ENCODE peak calls at places on chromosomes 5 and 9, in eight cellular contexts. One of them, this sample, is unnamed.

GRCh38 chr9:136222166-136222895 is 17.4 kb upstream of the LHX3 start:
- DNase-seq in mesothelial cell of epicardium: no peak
- DNase-seq in uterus: no peak
- DNase-seq in epithelial cell of esophagus: no peak
- DNase-seq in right atrium auricular region: no peak
- DNase-seq in transverse colon: no peak
- DNase-seq in IMR-90: no peak
- DNase-seq in activated B cell treated with CpG ODN at 0.5 μM for 24 hours: no peak
- DNase-seq in this sample: no peak

GRCh38 chr5:98099448-98100105 is 673.9 kb upstream of the RGMB start:
- DNase-seq in mesothelial cell of epicardium: no peak
- DNase-seq in uterus: no peak
- DNase-seq in epithelial cell of esophagus: peak
- DNase-seq in right atrium auricular region: no peak
- DNase-seq in transverse colon: no peak
- DNase-seq in IMR-90: peak
- DNase-seq in activated B cell treated with CpG ODN at 0.5 μM for 24 hours: no peak
- DNase-seq in this sample: no peak

GRCh38 chr5:154503698-154504039 is 25.6 kb upstream of the HAND1 start:
- DNase-seq in mesothelial cell of epicardium: no peak
- DNase-seq in uterus: no peak
- DNase-seq in epithelial cell of esophagus: no peak
- DNase-seq in right atrium auricular region: no peak
- DNase-seq in transverse colon: no peak
- DNase-seq in IMR-90: no peak
- DNase-seq in activated B cell treated with CpG ODN at 0.5 μM for 24 hours: no peak
- DNase-seq in this sample: no peak

GRCh38 chr9:34346873-34347799 is 17.8 kb downstream of the NUDT2 start:
- DNase-seq in mesothelial cell of epicardium: no peak
- DNase-seq in uterus: no peak
- DNase-seq in epithelial cell of esophagus: no peak
- DNase-seq in right atrium auricular region: no peak
- DNase-seq in transverse colon: no peak
- DNase-seq in IMR-90: no peak
- DNase-seq in activated B cell treated with CpG ODN at 0.5 μM for 24 hours: no peak
- DNase-seq in this sample: no peak

GRCh38 chr9:114324492-114324891 is 1.6 kb downstream of the ORM1 start:
- DNase-seq in mesothelial cell of epicardium: peak
- DNase-seq in uterus: no peak
- DNase-seq in epithelial cell of esophagus: no peak
- DNase-seq in right atrium auricular region: no peak
- DNase-seq in transverse colon: no peak
- DNase-seq in IMR-90: no peak
- DNase-seq in activated B cell treated with CpG ODN at 0.5 μM for 24 hours: no peak
- DNase-seq in this sample: no peak

GRCh38 chr5:122403965-122404364 is 91.9 kb downstream of the SNCAIP start:
- DNase-seq in mesothelial cell of epicardium: no peak
- DNase-seq in uterus: no peak
- DNase-seq in epithelial cell of esophagus: no peak
- DNase-seq in right atrium auricular region: no peak
- DNase-seq in transverse colon: no peak
- DNase-seq in IMR-90: peak
- DNase-seq in activated B cell treated with CpG ODN at 0.5 μM for 24 hours: no peak
- DNase-seq in this sample: no peak

GRCh38 chr5:135208555-135209494 is 174.8 kb upstream of the PITX1 start:
- DNase-seq in mesothelial cell of epicardium: peak
- DNase-seq in uterus: peak
- DNase-seq in epithelial cell of esophagus: peak
- DNase-seq in right atrium auricular region: peak
- DNase-seq in transverse colon: peak
- DNase-seq in IMR-90: peak
- DNase-seq in activated B cell treated with CpG ODN at 0.5 μM for 24 hours: no peak
- DNase-seq in this sample: no peak

GRCh38 chr9:76744336-76744735 is 19.9 kb upstream of the PCA3 start:
- DNase-seq in mesothelial cell of epicardium: no peak
- DNase-seq in uterus: no peak
- DNase-seq in epithelial cell of esophagus: peak
- DNase-seq in right atrium auricular region: no peak
- DNase-seq in transverse colon: no peak
- DNase-seq in IMR-90: no peak
- DNase-seq in activated B cell treated with CpG ODN at 0.5 μM for 24 hours: no peak
- DNase-seq in this sample: no peak

GRCh38 chr5:31161772-31162171 is 31.7 kb upstream of the CDH6 start:
- DNase-seq in mesothelial cell of epicardium: no peak
- DNase-seq in uterus: no peak
- DNase-seq in epithelial cell of esophagus: peak
- DNase-seq in right atrium auricular region: no peak
- DNase-seq in transverse colon: no peak
- DNase-seq in IMR-90: no peak
- DNase-seq in activated B cell treated with CpG ODN at 0.5 μM for 24 hours: no peak
- DNase-seq in this sample: no peak

GRCh38 chr5:157248771-157249475 is 17.0 kb upstream of the CYFIP2 start:
- DNase-seq in mesothelial cell of epicardium: no peak
- DNase-seq in uterus: no peak
- DNase-seq in epithelial cell of esophagus: no peak
- DNase-seq in right atrium auricular region: no peak
- DNase-seq in transverse colon: peak
- DNase-seq in IMR-90: no peak
- DNase-seq in activated B cell treated with CpG ODN at 0.5 μM for 24 hours: no peak
- DNase-seq in this sample: peak

GRCh38 chr5:40600383-40600782 is 79.3 kb upstream of the PTGER4 start:
- DNase-seq in mesothelial cell of epicardium: no peak
- DNase-seq in uterus: no peak
- DNase-seq in epithelial cell of esophagus: no peak
- DNase-seq in right atrium auricular region: no peak
- DNase-seq in transverse colon: no peak
- DNase-seq in IMR-90: no peak
- DNase-seq in activated B cell treated with CpG ODN at 0.5 μM for 24 hours: no peak
- DNase-seq in this sample: no peak

GRCh38 chr5:134041570-134042411 is 37.0 kb upstream of the VDAC1 start:
- DNase-seq in mesothelial cell of epicardium: no peak
- DNase-seq in uterus: no peak
- DNase-seq in epithelial cell of esophagus: no peak
- DNase-seq in right atrium auricular region: no peak
- DNase-seq in transverse colon: no peak
- DNase-seq in IMR-90: no peak
- DNase-seq in activated B cell treated with CpG ODN at 0.5 μM for 24 hours: no peak
- DNase-seq in this sample: no peak

GRCh38 chr9:107174441-107174840 is 108.6 kb upstream of the RAD23B start:
- DNase-seq in mesothelial cell of epicardium: no peak
- DNase-seq in uterus: no peak
- DNase-seq in epithelial cell of esophagus: no peak
- DNase-seq in right atrium auricular region: no peak
- DNase-seq in transverse colon: no peak
- DNase-seq in IMR-90: no peak
- DNase-seq in activated B cell treated with CpG ODN at 0.5 μM for 24 hours: no peak
- DNase-seq in this sample: no peak

GRCh38 chr9:120935383-120935857 is 8.8 kb upstream of the TRAF1 start:
- DNase-seq in mesothelial cell of epicardium: peak
- DNase-seq in uterus: peak
- DNase-seq in epithelial cell of esophagus: peak
- DNase-seq in right atrium auricular region: peak
- DNase-seq in transverse colon: peak
- DNase-seq in IMR-90: peak
- DNase-seq in activated B cell treated with CpG ODN at 0.5 μM for 24 hours: no peak
- DNase-seq in this sample: peak

GRCh38 chr5:150402901-150403342 is 9.8 kb downstream of the CD74 start:
- DNase-seq in mesothelial cell of epicardium: no peak
- DNase-seq in uterus: no peak
- DNase-seq in epithelial cell of esophagus: no peak
- DNase-seq in right atrium auricular region: no peak
- DNase-seq in transverse colon: no peak
- DNase-seq in IMR-90: no peak
- DNase-seq in activated B cell treated with CpG ODN at 0.5 μM for 24 hours: no peak
- DNase-seq in this sample: no peak

DNA sequence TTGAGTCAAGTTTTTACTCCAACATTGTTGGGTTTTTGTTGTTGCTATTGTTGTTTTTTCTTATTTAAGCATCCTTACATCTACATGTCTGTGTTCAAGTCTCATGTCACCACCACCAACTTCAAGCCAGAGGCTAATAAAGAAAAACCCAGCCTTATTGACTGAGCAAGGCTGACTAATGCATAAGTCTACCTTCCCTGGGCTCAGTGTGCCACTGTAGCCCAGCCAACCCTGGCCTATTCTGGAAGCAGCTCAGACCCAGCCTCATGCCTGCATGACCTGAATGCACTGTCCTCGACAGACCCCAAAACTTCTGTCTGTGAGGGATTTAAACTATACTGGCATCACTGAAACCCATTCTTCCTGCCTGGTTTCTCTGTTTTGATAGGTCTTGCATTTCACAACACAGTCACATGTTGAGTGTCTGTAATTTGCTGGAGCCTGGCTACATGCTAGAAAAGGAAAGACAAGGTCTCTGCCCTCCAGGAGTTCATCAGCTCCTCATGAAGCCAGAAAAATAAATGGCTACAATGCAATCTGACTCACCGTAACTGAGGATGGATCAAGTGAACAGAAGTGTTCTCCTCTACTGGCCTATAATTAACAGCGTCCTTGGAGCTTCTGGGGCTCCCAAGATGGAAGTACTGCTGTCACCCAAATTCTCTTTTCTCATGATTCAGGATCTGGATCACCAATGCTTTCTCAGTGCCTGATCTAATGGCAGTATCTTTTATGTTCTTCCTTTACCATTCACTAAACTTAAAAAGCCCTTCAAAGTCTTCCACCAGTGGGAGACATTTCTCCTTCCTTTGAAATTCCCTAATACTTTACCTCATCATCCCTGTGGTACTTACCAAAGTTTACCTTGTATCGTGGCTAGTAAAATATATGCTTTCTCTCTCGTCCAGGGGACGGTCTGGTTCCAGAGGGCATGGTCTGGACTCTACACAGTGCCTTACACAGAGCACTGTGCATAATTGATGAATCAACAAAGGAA is 103.9 kb upstream of the IFNE start:
- DNase-seq in mesothelial cell of epicardium: no peak
- DNase-seq in uterus: no peak
- DNase-seq in epithelial cell of esophagus: peak
- DNase-seq in right atrium auricular region: no peak
- DNase-seq in transverse colon: no peak
- DNase-seq in IMR-90: no peak
- DNase-seq in activated B cell treated with CpG ODN at 0.5 μM for 24 hours: no peak
- DNase-seq in this sample: no peak
- TF ChIP-seq CTCF in mesothelial cell of epicardium: no peak
- TF ChIP-seq CTCF in uterus: no peak
- TF ChIP-seq CTCF in epithelial cell of esophagus: peak
- TF ChIP-seq CTCF in right atrium auricular region: no peak
- TF ChIP-seq CTCF in transverse colon: no peak
- TF ChIP-seq CTCF in IMR-90: peak
- TF ChIP-seq CTCF in activated B cell treated with CpG ODN at 0.5 μM for 24 hours: no peak
- TF ChIP-seq CTCF in this sample: no peak

GRCh38 chr5:474826-475661 is 32.1 kb downstream of the EXOC3 start:
- DNase-seq in mesothelial cell of epicardium: no peak
- DNase-seq in uterus: no peak
- DNase-seq in epithelial cell of esophagus: no peak
- DNase-seq in right atrium auricular region: no peak
- DNase-seq in transverse colon: no peak
- DNase-seq in IMR-90: peak
- DNase-seq in activated B cell treated with CpG ODN at 0.5 μM for 24 hours: no peak
- DNase-seq in this sample: peak
- TF ChIP-seq CTCF in mesothelial cell of epicardium: no peak
- TF ChIP-seq CTCF in uterus: no peak
- TF ChIP-seq CTCF in epithelial cell of esophagus: no peak
- TF ChIP-seq CTCF in right atrium auricular region: no peak
- TF ChIP-seq CTCF in transverse colon: no peak
- TF ChIP-seq CTCF in IMR-90: no peak
- TF ChIP-seq CTCF in activated B cell treated with CpG ODN at 0.5 μM for 24 hours: no peak
- TF ChIP-seq CTCF in this sample: no peak

GRCh38 chr9:16291921-16292320 is 578.5 kb downstream of the BNC2 start:
- DNase-seq in mesothelial cell of epicardium: no peak
- DNase-seq in uterus: no peak
- DNase-seq in epithelial cell of esophagus: no peak
- DNase-seq in right atrium auricular region: no peak
- DNase-seq in transverse colon: no peak
- DNase-seq in IMR-90: no peak
- DNase-seq in activated B cell treated with CpG ODN at 0.5 μM for 24 hours: no peak
- DNase-seq in this sample: no peak

GRCh38 chr9:16293610-16294009 is 576.9 kb downstream of the BNC2 start:
- DNase-seq in mesothelial cell of epicardium: no peak
- DNase-seq in uterus: no peak
- DNase-seq in epithelial cell of esophagus: no peak
- DNase-seq in right atrium auricular region: no peak
- DNase-seq in transverse colon: no peak
- DNase-seq in IMR-90: no peak
- DNase-seq in activated B cell treated with CpG ODN at 0.5 μM for 24 hours: no peak
- DNase-seq in this sample: no peak

GRCh38 chr9:16286160-16286559 is 584.3 kb downstream of the BNC2 start:
- DNase-seq in mesothelial cell of epicardium: no peak
- DNase-seq in uterus: no peak
- DNase-seq in epithelial cell of esophagus: no peak
- DNase-seq in right atrium auricular region: no peak
- DNase-seq in transverse colon: no peak
- DNase-seq in IMR-90: no peak
- DNase-seq in activated B cell treated with CpG ODN at 0.5 μM for 24 hours: no peak
- DNase-seq in this sample: no peak

GRCh38 chr9:16289639-16290038 is 580.8 kb downstream of the BNC2 start:
- DNase-seq in mesothelial cell of epicardium: no peak
- DNase-seq in uterus: no peak
- DNase-seq in epithelial cell of esophagus: no peak
- DNase-seq in right atrium auricular region: no peak
- DNase-seq in transverse colon: no peak
- DNase-seq in IMR-90: no peak
- DNase-seq in activated B cell treated with CpG ODN at 0.5 μM for 24 hours: no peak
- DNase-seq in this sample: peak

GRCh38 chr9:16290169-16290568 is 580.3 kb downstream of the BNC2 start:
- DNase-seq in mesothelial cell of epicardium: no peak
- DNase-seq in uterus: no peak
- DNase-seq in epithelial cell of esophagus: no peak
- DNase-seq in right atrium auricular region: no peak
- DNase-seq in transverse colon: no peak
- DNase-seq in IMR-90: no peak
- DNase-seq in activated B cell treated with CpG ODN at 0.5 μM for 24 hours: no peak
- DNase-seq in this sample: no peak
- TF ChIP-seq CTCF in mesothelial cell of epicardium: no peak
- TF ChIP-seq CTCF in uterus: no peak
- TF ChIP-seq CTCF in epithelial cell of esophagus: no peak
- TF ChIP-seq CTCF in right atrium auricular region: no peak
- TF ChIP-seq CTCF in transverse colon: no peak
- TF ChIP-seq CTCF in IMR-90: no peak
- TF ChIP-seq CTCF in activated B cell treated with CpG ODN at 0.5 μM for 24 hours: no peak
- TF ChIP-seq CTCF in this sample: peak

DNA sequence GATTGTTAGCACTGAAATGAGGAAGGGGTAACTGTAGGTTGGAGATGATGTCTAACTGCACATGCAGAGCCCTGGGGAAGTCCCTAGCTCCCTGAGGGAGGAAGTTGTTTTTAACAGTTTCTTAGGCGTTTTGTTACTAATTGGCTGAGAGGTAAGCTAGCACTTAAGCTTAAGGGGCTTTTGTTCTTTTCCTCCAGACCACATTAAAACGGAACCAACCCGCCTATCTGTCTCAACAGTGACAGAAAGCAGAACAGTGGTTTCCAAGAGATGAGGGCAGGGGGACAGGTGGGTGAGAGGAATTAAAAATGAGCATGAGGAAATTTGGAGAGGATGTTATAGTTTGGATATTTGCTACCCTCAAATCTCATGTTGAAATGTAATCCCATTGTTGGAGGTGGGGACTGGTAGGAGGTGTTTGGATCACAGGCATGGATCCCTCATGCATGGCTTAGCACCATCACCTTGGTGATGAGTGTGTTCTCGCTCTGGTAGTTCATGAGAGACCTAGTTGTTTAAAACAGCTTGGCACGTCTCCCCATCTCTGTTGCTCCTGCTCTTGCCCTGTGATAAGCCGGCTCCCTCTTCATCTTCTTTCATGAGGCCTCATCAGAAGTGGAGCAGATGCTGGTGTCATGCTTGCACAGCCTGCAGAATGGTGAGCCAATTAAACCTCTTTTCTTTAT is 38.9 kb downstream of the LYRM7 start:
- DNase-seq in mesothelial cell of epicardium: no peak
- DNase-seq in uterus: no peak
- DNase-seq in epithelial cell of esophagus: no peak
- DNase-seq in right atrium auricular region: no peak
- DNase-seq in transverse colon: no peak
- DNase-seq in IMR-90: no peak
- DNase-seq in activated B cell treated with CpG ODN at 0.5 μM for 24 hours: peak
- DNase-seq in this sample: peak
- TF ChIP-seq CTCF in mesothelial cell of epicardium: no peak
- TF ChIP-seq CTCF in uterus: no peak
- TF ChIP-seq CTCF in epithelial cell of esophagus: no peak
- TF ChIP-seq CTCF in right atrium auricular region: no peak
- TF ChIP-seq CTCF in transverse colon: no peak
- TF ChIP-seq CTCF in IMR-90: no peak
- TF ChIP-seq CTCF in activated B cell treated with CpG ODN at 0.5 μM for 24 hours: no peak
- TF ChIP-seq CTCF in this sample: no peak

This sample was measured in CD14-positive monocyte.